ENCODE peak calls at places on chromosome 15, in four cellular contexts. K is HepG2, T is K562, L is SK-N-SH. S is an unnamed sample.

GRCh38 chr15:97692317-97693015 is 268.0 kb upstream of the ARRDC4 start:
- DNase-seq in K (no peak), T (no peak), L (peak), S (no peak)

GRCh38 chr15:82856397-82857170 is 47.2 kb downstream of the WHAMM start:
- DNase-seq in K (peak), T (no peak), L (no peak), S (no peak)

GRCh38 chr15:79071901-79072300 is 18.7 kb downstream of the RASGRF1 start:
- DNase-seq in K (no peak), T (no peak), L (no peak), S (no peak)

GRCh38 chr15:81398910-81399551 is 25.0 kb upstream of the TMC3 start:
- DNase-seq in K (no peak), T (no peak), L (no peak), S (no peak)

GRCh38 chr15:80856400-80856799 is 77.2 kb downstream of the CEMIP start:
- DNase-seq in K (peak), T (peak), L (peak), S (no peak)

GRCh38 chr15:52362497-52362896 is 66.9 kb upstream of the MYO5C start:
- DNase-seq in K (no peak), T (no peak), L (no peak), S (no peak)

GRCh38 chr15:34483644-34484043 is 46.0 kb upstream of the GOLGA8A start:
- DNase-seq in K (no peak), T (no peak), L (no peak), S (no peak)

GRCh38 chr15:73899197-73900128 is 26.1 kb downstream of the TBC1D21 start:
- DNase-seq in K (no peak), T (no peak), L (peak), S (no peak)

GRCh38 chr15:68187559-68187958 is 17.6 kb downstream of the CALML4 start:
- DNase-seq in K (no peak), T (no peak), L (peak), S (no peak)

GRCh38 chr15:53511175-53511574 is 248.3 kb downstream of the WDR72 start:
- DNase-seq in K (peak), T (no peak), L (no peak), S (no peak)

GRCh38 chr15:68166847-68167246 is 38.3 kb downstream of the CALML4 start:
- DNase-seq in K (no peak), T (no peak), L (no peak), S (no peak)

GRCh38 chr15:98442379-98442833 is 205.9 kb upstream of the IGF1R start:
- DNase-seq in K (peak), T (peak), L (peak), S (peak)

GRCh38 chr15:75143738-75144334 is 57.8 kb upstream of the C15orf39 start:
- DNase-seq in K (no peak), T (no peak), L (no peak), S (no peak)
- TF ChIP-seq FOXJ3 in K (no peak), T (no peak), L (no peak), S (no peak)

GRCh38 chr15:47475336-47475735 is 242.0 kb upstream of the SEMA6D start:
- DNase-seq in K (no peak), T (no peak), L (no peak), S (no peak)

GRCh38 chr15:47477253-47477652 is 240.1 kb upstream of the SEMA6D start:
- DNase-seq in K (no peak), T (no peak), L (no peak), S (no peak)

GRCh38 chr15:47471020-47471419 is 246.3 kb upstream of the SEMA6D start:
- DNase-seq in K (no peak), T (no peak), L (no peak), S (no peak)

GRCh38 chr15:47473857-47474256 is 243.4 kb upstream of the SEMA6D start:
- DNase-seq in K (no peak), T (no peak), L (no peak), S (no peak)
- TF ChIP-seq FOXJ3 in K (no peak), T (no peak), L (no peak), S (no peak)

GRCh38 chr15:39364721-39365120 is 216.2 kb upstream of the THBS1 start:
- DNase-seq in K (no peak), T (no peak), L (no peak), S (no peak)

GRCh38 chr15:39365161-39365560 is 215.7 kb upstream of the THBS1 start:
- DNase-seq in K (no peak), T (no peak), L (no peak), S (no peak)

GRCh38 chr15:39362832-39363561 is 217.9 kb upstream of the THBS1 start:
- DNase-seq in K (no peak), T (no peak), L (peak), S (no peak)

GRCh38 chr15:39365873-39366272 is 215.0 kb upstream of the THBS1 start:
- DNase-seq in K (no peak), T (no peak), L (no peak), S (no peak)

GRCh38 chr15:39363761-39364586 is 216.9 kb upstream of the THBS1 start:
- DNase-seq in K (peak), T (no peak), L (no peak), S (no peak)
- TF ChIP-seq FOXJ3 in K (peak), T (no peak), L (no peak), S (no peak)

DNA sequence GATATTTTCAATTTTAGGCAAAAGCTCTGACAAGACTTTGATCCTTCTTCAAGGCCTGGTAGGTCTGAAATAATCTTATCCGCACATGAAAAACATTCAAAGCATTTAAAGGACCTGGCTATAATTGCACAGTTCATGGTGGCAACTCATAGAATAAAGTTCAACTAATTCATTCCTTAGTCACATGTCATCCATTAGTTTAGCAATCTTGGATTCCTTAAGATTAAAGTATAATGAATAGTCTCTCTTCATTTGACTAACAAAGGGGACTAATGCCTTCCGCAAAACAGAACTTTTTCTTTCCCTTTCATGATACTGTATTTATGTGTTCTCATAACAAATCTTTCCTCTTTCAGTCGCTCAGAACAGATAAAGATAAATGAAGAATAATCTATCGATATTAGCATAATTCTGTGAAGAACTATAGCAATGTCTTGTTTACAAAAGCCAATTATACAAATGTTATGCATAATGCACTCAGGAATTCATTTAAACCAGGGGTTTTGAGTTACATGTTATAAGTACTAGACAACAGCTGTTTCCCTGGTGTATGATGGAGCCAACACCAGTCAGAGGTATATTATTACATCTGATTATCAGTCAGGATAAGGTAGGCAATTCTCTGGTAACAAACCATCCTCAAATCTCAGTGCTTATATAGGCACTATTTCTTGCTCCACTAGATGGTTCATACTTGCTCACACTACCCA is 172.5 kb downstream of the POTEB3 start:
- DNase-seq in K (no peak), T (no peak), L (no peak), S (no peak)
- TF ChIP-seq FOXJ3 in K (no peak), T (no peak), L (no peak), S (no peak)

GRCh38 chr15:88788816-88789215 is 14.4 kb upstream of the ACAN start:
- DNase-seq in K (no peak), T (no peak), L (no peak), S (no peak)
- TF ChIP-seq FOXJ3 in K (no peak), T (no peak), L (no peak), S (no peak)

GRCh38 chr15:76347507-76348055 is 11.0 kb downstream of the ISL2 start:
- DNase-seq in K (no peak), T (no peak), L (no peak), S (no peak)
- TF ChIP-seq FOXJ3 in K (no peak), T (no peak), L (no peak), S (no peak)

S was measured in WTC11.